ENCODE peak calls at places on chromosomes 3 and 15, in seven cellular contexts. E, Z, C, K, L, V and O are unnamed samples.

GRCh38 chr15:89575656-89576416 is 567 bp downstream of the TICRR start:
- DNase-seq in E (peak), Z (no peak), C (no peak), K (no peak), L (no peak), V (no peak), O (no peak)

GRCh38 chr3:11668243-11669232 is 24.8 kb upstream of the VGLL4 start:
- DNase-seq in E (peak), Z (no peak), C (no peak), K (no peak), L (no peak), V (no peak), O (no peak)

GRCh38 chr15:87500240-87500639 is 756.3 kb downstream of the NTRK3 start:
- DNase-seq in E (no peak), Z (no peak), C (no peak), K (no peak), L (no peak), V (no peak), O (no peak)

GRCh38 chr3:14152233-14152962 is 26.0 kb downstream of the XPC start:
- DNase-seq in E (no peak), Z (no peak), C (no peak), K (no peak), L (peak), V (no peak), O (no peak)

GRCh38 chr3:63864008-63864871 is 573 bp downstream of the ATXN7 start:
- DNase-seq in E (no peak), Z (peak), C (peak), K (no peak), L (peak), V (peak), O (peak)

GRCh38 chr15:31752363-31752762 is 278.0 kb upstream of the CHRNA7 start:
- DNase-seq in E (peak), Z (no peak), C (no peak), K (no peak), L (no peak), V (no peak), O (no peak)

GRCh38 chr15:39830166-39830565 is 47.5 kb upstream of the FSIP1 start:
- DNase-seq in E (no peak), Z (no peak), C (no peak), K (no peak), L (no peak), V (no peak), O (no peak)

GRCh38 chr3:48058089-48058488 is 41.9 kb upstream of the MAP4 start:
- DNase-seq in E (no peak), Z (no peak), C (no peak), K (no peak), L (no peak), V (no peak), O (no peak)

GRCh38 chr3:126125341-126125740 is 41.4 kb upstream of the SLC41A3 start:
- DNase-seq in E (no peak), Z (no peak), C (peak), K (peak), L (no peak), V (peak), O (peak)

GRCh38 chr3:163362154-163362553 is 1716.1 kb downstream of the SI start:
- DNase-seq in E (no peak), Z (no peak), C (no peak), K (no peak), L (no peak), V (no peak), O (no peak)

GRCh38 chr3:10320320-10320677 is 613 bp downstream of the SEC13 start:
- DNase-seq in E (no peak), Z (no peak), C (no peak), K (no peak), L (no peak), V (no peak), O (no peak)

GRCh38 chr3:10317311-10317960 is 3.5 kb downstream of the SEC13 start:
- DNase-seq in E (no peak), Z (no peak), C (no peak), K (no peak), L (no peak), V (no peak), O (no peak)

GRCh38 chr3:10317961-10318350 is 3.0 kb downstream of the SEC13 start:
- DNase-seq in E (no peak), Z (no peak), C (no peak), K (no peak), L (no peak), V (no peak), O (no peak)

GRCh38 chr3:10319804-10320203 is 1.1 kb downstream of the SEC13 start:
- DNase-seq in E (peak), Z (no peak), C (no peak), K (no peak), L (no peak), V (no peak), O (no peak)

DNA sequence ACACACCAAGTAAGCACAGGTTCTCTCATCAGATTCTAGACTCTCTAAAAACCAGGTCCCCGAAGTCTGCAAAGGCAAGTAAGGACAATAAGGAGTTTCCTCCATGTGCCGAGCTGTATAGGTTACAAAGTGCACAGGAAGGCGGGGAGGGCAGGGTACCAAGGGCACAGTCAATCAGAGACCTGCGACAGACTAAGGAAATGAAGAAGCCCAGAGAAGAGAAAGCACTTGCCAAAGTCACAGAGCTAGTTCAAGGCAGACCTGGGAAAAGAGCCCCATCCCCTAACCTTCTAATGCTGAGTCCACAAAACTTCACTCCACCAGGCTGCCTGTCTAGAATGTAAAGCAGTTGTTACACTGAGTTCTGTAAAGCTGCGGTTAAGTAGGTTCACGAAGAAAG is 1.7 kb downstream of the SEC13 start:
- DNase-seq in E (no peak), Z (no peak), C (peak), K (no peak), L (no peak), V (no peak), O (no peak)
- H3K4me3 ChIP-seq in E (peak), Z (no peak), C (no peak), K (no peak), L (no peak), V (peak), O (no peak)

GRCh38 chr15:44711089-44711355 is at the start of gene PATL2:
- DNase-seq in E (no peak), Z (no peak), C (no peak), K (no peak), L (no peak), V (no peak), O (no peak)

GRCh38 chr15:44715142-44715796 is 4.0 kb downstream of the B2M start:
- DNase-seq in E (no peak), Z (no peak), C (no peak), K (no peak), L (no peak), V (no peak), O (no peak)

GRCh38 chr15:44712108-44713005 is 1.0 kb downstream of the B2M start:
- DNase-seq in E (peak), Z (peak), C (peak), K (peak), L (peak), V (peak), O (peak)

GRCh38 chr15:44711356-44712107 is at the start of gene B2M:
- DNase-seq in E (peak), Z (peak), C (peak), K (peak), L (peak), V (peak), O (peak)

DNA sequence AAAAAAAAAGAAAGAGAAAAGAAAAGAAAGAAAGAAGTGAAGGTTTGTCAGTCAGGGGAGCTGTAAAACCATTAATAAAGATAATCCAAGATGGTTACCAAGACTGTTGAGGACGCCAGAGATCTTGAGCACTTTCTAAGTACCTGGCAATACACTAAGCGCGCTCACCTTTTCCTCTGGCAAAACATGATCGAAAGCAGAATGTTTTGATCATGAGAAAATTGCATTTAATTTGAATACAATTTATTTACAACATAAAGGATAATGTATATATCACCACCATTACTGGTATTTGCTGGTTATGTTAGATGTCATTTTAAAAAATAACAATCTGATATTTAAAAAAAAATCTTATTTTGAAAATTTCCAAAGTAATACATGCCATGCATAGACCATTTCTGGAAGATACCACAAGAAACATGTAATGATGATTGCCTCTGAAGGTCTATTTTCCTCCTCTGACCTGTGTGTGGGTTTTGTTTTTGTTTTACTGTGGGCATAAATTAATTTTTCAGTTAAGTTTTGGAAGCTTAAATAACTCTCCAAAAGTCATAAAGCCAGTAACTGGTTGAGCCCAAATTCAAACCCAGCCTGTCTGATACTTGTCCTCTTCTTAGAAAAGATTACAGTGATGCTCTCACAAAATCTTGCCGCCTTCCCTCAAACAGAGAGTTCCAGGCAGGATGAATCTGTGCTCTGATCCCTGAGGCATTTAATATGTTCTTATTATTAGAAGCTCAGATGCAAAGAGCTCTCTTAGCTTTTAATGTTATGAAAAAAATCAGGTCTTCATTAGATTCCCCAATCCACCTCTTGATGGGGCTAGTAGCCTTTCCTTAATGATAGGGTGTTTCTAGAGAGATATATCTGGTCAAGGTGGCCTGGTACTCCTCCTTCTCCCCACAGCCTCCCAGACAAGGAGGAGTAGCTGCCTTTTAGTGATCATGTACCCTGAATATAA is 2.0 kb downstream of the B2M start:
- DNase-seq in E (peak), Z (no peak), C (no peak), K (no peak), L (peak), V (no peak), O (no peak)
- TF ChIP-seq POLR2A in E (no peak), Z (no peak), C (no peak), K (no peak), L (no peak), V (no peak), O (no peak)

DNA sequence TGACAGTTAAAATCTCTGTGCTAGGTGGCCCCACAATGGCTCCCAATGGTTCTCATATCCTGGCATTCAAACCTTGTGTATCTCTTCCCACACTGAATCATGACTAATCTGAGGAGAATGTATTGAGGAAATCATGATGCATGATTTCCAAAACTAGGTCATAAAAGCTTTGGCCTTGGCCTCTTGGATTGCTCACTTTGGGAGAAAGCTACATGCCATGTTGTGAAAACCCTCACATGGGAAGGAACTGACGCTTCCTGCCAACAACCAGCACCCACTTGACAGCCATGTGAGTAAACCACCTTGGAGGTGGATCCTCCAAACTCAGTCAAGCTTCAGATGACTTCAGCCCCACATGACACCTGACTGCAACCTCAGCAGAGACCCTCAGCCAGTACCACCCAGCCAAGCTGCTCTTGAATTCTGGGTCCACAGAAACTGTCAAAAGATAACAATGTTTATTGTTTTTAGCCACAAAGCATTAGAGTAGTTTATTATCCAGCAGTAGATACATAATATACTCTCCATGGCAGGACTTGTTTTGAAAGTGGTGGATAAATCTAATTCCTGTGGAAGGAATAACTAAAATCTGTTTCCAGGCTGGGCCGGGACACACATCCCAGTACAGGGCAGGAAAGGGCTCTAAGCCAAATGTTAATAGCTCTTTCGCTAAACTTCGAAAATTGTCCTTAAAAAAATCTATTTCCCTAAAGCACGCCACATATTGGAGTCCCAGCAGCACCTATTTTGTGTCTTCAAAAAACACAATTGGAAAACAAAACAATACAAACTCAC is 1.0 kb upstream of the ZNF620 start:
- DNase-seq in E (peak), Z (no peak), C (no peak), K (no peak), L (no peak), V (no peak), O (peak)
- H3K27ac ChIP-seq in E (peak), Z (no peak), C (peak), K (peak), L (no peak), V (peak), O (peak)

GRCh38 chr3:151835751-151836550 is 22.0 kb downstream of the AADAC start:
- DNase-seq in E (peak), Z (no peak), C (no peak), K (no peak), L (peak), V (no peak), O (peak)
- H3K4me3 ChIP-seq in E (no peak), Z (no peak), C (no peak), K (no peak), L (no peak), V (no peak), O (no peak)

GRCh38 chr3:42022355-42022754 is 60.5 kb upstream of the ULK4 start:
- DNase-seq in E (no peak), Z (no peak), C (no peak), K (no peak), L (no peak), V (no peak), O (no peak)

GRCh38 chr3:42024578-42025387 is 62.9 kb upstream of the ULK4 start:
- DNase-seq in E (no peak), Z (no peak), C (no peak), K (no peak), L (no peak), V (no peak), O (no peak)

GRCh38 chr3:42028474-42028873 is 62.7 kb upstream of the TRAK1 start:
- DNase-seq in E (no peak), Z (no peak), C (no peak), K (peak), L (no peak), V (no peak), O (no peak)

GRCh38 chr3:42023380-42023779 is 61.5 kb upstream of the ULK4 start:
- DNase-seq in E (no peak), Z (no peak), C (no peak), K (no peak), L (no peak), V (no peak), O (no peak)

DNA sequence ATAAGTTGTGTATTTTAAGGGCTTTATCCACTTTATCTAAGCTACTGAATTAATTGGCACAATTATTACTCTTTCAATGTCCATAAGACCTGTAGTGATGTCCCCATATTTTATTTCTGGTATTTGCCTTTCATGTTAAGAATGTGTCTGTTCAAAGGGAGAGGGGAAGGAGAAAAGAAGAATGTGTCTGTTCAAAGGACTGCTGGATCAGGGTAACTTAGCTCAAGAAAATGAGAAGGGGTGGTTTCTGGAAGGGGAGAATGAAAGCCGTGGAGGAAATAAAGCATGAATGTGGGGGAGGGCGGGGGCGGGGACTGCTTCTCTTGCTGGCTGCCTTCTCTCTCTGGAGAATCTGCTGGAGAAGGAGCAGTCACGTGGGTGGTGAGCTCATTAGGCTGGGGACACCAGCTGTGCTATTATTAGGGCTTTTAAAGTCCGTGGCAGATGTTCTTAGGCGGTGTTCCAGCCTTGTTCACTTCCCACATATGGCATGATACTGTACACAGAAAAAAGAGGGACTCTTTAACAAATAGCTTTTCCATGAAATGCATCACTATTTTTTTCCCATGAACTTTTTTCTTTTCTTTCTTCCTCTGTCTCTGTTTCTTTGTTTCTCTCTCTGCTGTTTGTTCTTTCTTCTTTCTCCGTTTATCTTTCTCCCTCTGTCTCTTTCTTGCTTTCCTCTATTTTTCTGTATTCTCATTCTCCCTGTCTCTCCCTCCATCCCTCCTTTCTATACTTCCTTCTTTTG is 63.7 kb upstream of the ULK4 start:
- DNase-seq in E (peak), Z (peak), C (peak), K (peak), L (peak), V (peak), O (peak)
- TF ChIP-seq POLR2A in E (peak), Z (no peak), C (no peak), K (no peak), L (no peak), V (no peak), O (no peak)

DNA sequence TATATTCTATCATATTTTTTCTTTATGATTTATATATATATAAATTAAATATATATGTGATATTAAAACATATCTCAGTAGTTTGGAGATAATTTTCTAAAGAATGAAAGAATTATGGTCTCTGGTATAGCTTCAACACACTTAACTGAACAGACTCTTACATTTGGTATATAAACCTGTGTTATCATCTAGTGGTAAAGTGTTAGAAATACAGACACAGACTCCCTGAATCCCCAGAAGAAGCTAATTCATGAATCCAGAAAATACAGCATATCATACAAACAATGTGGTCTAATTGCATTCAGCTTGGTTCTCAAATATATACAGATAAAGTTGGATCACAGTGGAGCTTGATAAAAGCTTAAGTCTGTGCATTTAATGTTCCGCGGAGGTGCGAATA is 1100.4 kb downstream of the ROBO2 start:
- DNase-seq in E (peak), Z (no peak), C (no peak), K (no peak), L (no peak), V (no peak), O (no peak)
- H3K27ac ChIP-seq in E (no peak), Z (no peak), C (no peak), K (no peak), L (no peak), V (no peak), O (no peak)

GRCh38 chr15:85625431-85625830 is 169.3 kb downstream of the KLHL25 start:
- DNase-seq in E (no peak), Z (no peak), C (no peak), K (no peak), L (no peak), V (no peak), O (no peak)

GRCh38 chr15:85623648-85624047 is 171.1 kb downstream of the KLHL25 start:
- DNase-seq in E (peak), Z (no peak), C (no peak), K (no peak), L (no peak), V (no peak), O (no peak)

GRCh38 chr15:85622432-85622831 is 172.3 kb downstream of the KLHL25 start:
- DNase-seq in E (peak), Z (no peak), C (no peak), K (no peak), L (no peak), V (no peak), O (no peak)

GRCh38 chr15:85625856-85626255 is 168.9 kb downstream of the KLHL25 start:
- DNase-seq in E (peak), Z (no peak), C (no peak), K (no peak), L (no peak), V (no peak), O (no peak)

DNA sequence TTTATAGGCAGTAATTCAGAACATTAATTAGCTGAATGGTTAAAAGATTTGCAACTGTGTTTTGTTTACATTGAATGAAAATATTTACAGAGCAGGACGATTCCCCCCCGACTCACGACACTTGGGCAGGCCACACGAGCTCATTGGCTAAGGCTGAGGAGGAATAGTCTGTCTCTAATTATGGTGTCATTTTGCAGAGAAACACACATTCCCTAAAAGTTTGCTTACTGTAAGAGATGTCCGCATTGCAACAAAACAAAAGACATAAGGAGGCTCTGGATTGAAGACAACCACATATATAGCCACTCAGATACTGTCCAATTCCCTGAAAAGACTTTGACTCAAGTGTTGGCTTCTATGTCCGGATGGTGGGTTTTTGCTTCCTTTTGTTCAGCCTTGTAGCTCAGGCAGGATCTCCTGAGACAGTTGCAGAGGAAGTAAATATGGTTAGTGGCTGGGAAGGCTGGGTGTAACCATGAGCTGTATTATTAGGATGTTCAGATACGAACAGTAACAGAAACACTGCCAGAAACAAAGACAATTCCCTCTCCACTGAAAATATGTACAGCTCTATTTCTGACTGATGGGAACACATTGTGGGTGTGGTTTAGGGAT is 170.4 kb downstream of the KLHL25 start:
- DNase-seq in E (no peak), Z (no peak), C (no peak), K (no peak), L (no peak), V (no peak), O (no peak)
- H3K4me3 ChIP-seq in E (no peak), Z (peak), C (no peak), K (no peak), L (no peak), V (peak), O (no peak)